ENCODE peak calls at places on chromosomes 11 and 22, in six cellular contexts. One of them, this sample, is unnamed.

GRCh38 chr11:33668468-33668825 is 32.2 kb downstream of the C11orf91 start:
- DNase-seq in NB4: no peak
- DNase-seq in A549: no peak
- DNase-seq in HepG2: no peak
- DNase-seq in K562: no peak
- DNase-seq in GM12878: no peak
- DNase-seq in this sample: no peak

GRCh38 chr22:31973739-31974138 is 29.4 kb downstream of the YWHAH start:
- DNase-seq in NB4: no peak
- DNase-seq in A549: no peak
- DNase-seq in HepG2: no peak
- DNase-seq in K562: no peak
- DNase-seq in GM12878: no peak
- DNase-seq in this sample: no peak

GRCh38 chr11:57742087-57742452 is 779 bp downstream of the SELENOH start:
- DNase-seq in NB4: peak; percentile 57
- DNase-seq in A549: no peak
- DNase-seq in HepG2: no peak
- DNase-seq in K562: no peak
- DNase-seq in GM12878: no peak
- DNase-seq in this sample: no peak

GRCh38 chr11:102843474-102843873 is at the start of gene MMP3:
- DNase-seq in NB4: no peak
- DNase-seq in A549: no peak
- DNase-seq in HepG2: no peak
- DNase-seq in K562: no peak
- DNase-seq in GM12878: no peak
- DNase-seq in this sample: no peak

GRCh38 chr11:118792642-118793124 is 1.7 kb upstream of the DDX6 start:
- DNase-seq in NB4: peak; percentile 98
- DNase-seq in A549: peak; percentile 86
- DNase-seq in HepG2: peak; percentile 92
- DNase-seq in K562: peak; percentile 92
- DNase-seq in GM12878: peak; percentile 91
- DNase-seq in this sample: peak; percentile 93

GRCh38 chr11:83007909-83008580 is 63.7 kb downstream of the RAB30 start:
- DNase-seq in NB4: no peak
- DNase-seq in A549: no peak
- DNase-seq in HepG2: peak; percentile 88
- DNase-seq in K562: peak; percentile 91
- DNase-seq in GM12878: no peak
- DNase-seq in this sample: peak; percentile 94

GRCh38 chr22:33579448-33580093 is 340.7 kb downstream of the LARGE1 start:
- DNase-seq in NB4: peak; percentile 60
- DNase-seq in A549: peak; percentile 41
- DNase-seq in HepG2: peak; percentile 81
- DNase-seq in K562: peak; percentile 41
- DNase-seq in GM12878: no peak
- DNase-seq in this sample: no peak

GRCh38 chr11:62671272-62671603 is 235 bp upstream of the UQCC3 start:
- DNase-seq in NB4: no peak
- DNase-seq in A549: no peak
- DNase-seq in HepG2: no peak
- DNase-seq in K562: no peak
- DNase-seq in GM12878: no peak
- DNase-seq in this sample: no peak

GRCh38 chr22:36325163-36326031 is 62.4 kb downstream of the MYH9 start:
- DNase-seq in NB4: no peak
- DNase-seq in A549: no peak
- DNase-seq in HepG2: no peak
- DNase-seq in K562: no peak
- DNase-seq in GM12878: no peak
- DNase-seq in this sample: peak; percentile 64

GRCh38 chr11:79393362-79394043 is 47.3 kb downstream of the TENM4 start:
- DNase-seq in NB4: peak; percentile 24
- DNase-seq in A549: no peak
- DNase-seq in HepG2: no peak
- DNase-seq in K562: no peak
- DNase-seq in GM12878: no peak
- DNase-seq in this sample: no peak

GRCh38 chr22:28043269-28043668 is 124.2 kb upstream of the PITPNB start:
- DNase-seq in NB4: no peak
- DNase-seq in A549: no peak
- DNase-seq in HepG2: no peak
- DNase-seq in K562: no peak
- DNase-seq in GM12878: no peak
- DNase-seq in this sample: no peak

GRCh38 chr11:74018331-74019005 is 9.6 kb upstream of the UCP3 start:
- DNase-seq in NB4: peak; percentile 41
- DNase-seq in A549: no peak
- DNase-seq in HepG2: peak; percentile 89
- DNase-seq in K562: no peak
- DNase-seq in GM12878: no peak
- DNase-seq in this sample: no peak

GRCh38 chr11:34302046-34302921 is 55.5 kb downstream of the ABTB2 start:
- DNase-seq in NB4: peak; percentile 90
- DNase-seq in A549: no peak
- DNase-seq in HepG2: no peak
- DNase-seq in K562: no peak
- DNase-seq in GM12878: peak; percentile 45
- DNase-seq in this sample: no peak

GRCh38 chr11:34656062-34656720 is 35.3 kb downstream of the EHF start:
- DNase-seq in NB4: no peak
- DNase-seq in A549: no peak
- DNase-seq in HepG2: peak; percentile 96
- DNase-seq in K562: no peak
- DNase-seq in GM12878: no peak
- DNase-seq in this sample: no peak

GRCh38 chr11:133993107-133993506 is 36.3 kb upstream of the IGSF9B start:
- DNase-seq in NB4: no peak
- DNase-seq in A549: no peak
- DNase-seq in HepG2: no peak
- DNase-seq in K562: no peak
- DNase-seq in GM12878: no peak
- DNase-seq in this sample: no peak

GRCh38 chr22:17775781-17776470 is 1.7 kb upstream of the BID start:
- DNase-seq in NB4: no peak
- DNase-seq in A549: no peak
- DNase-seq in HepG2: no peak
- DNase-seq in K562: no peak
- DNase-seq in GM12878: no peak
- DNase-seq in this sample: no peak

GRCh38 chr11:129190087-129190486 is 2.0 kb downstream of the ARHGAP32 start:
- DNase-seq in NB4: peak; percentile 3
- DNase-seq in A549: peak; percentile 6
- DNase-seq in HepG2: no peak
- DNase-seq in K562: no peak
- DNase-seq in GM12878: no peak
- DNase-seq in this sample: no peak

GRCh38 chr11:10633261-10633660 is 60.3 kb downstream of the IRAG1 start:
- DNase-seq in NB4: no peak
- DNase-seq in A549: no peak
- DNase-seq in HepG2: no peak
- DNase-seq in K562: no peak
- DNase-seq in GM12878: no peak
- DNase-seq in this sample: no peak

GRCh38 chr22:45328822-45329535 is 19.2 kb downstream of the FAM118A start:
- DNase-seq in NB4: no peak
- DNase-seq in A549: no peak
- DNase-seq in HepG2: no peak
- DNase-seq in K562: no peak
- DNase-seq in GM12878: no peak
- DNase-seq in this sample: no peak

GRCh38 chr11:78714539-78714938 is 139.9 kb upstream of the NARS2 start:
- DNase-seq in NB4: no peak
- DNase-seq in A549: no peak
- DNase-seq in HepG2: no peak
- DNase-seq in K562: no peak
- DNase-seq in GM12878: no peak
- DNase-seq in this sample: no peak

GRCh38 chr11:74683941-74684481 is 47.2 kb downstream of the CHRDL2 start:
- DNase-seq in NB4: no peak
- DNase-seq in A549: no peak
- DNase-seq in HepG2: no peak
- DNase-seq in K562: no peak
- DNase-seq in GM12878: no peak
- DNase-seq in this sample: no peak

GRCh38 chr11:33635161-33635560 is 65.5 kb downstream of the C11orf91 start:
- DNase-seq in NB4: no peak
- DNase-seq in A549: no peak
- DNase-seq in HepG2: no peak
- DNase-seq in K562: no peak
- DNase-seq in GM12878: no peak
- DNase-seq in this sample: no peak

GRCh38 chr11:7576671-7577225 is 62.9 kb downstream of the PPFIBP2 start:
- DNase-seq in NB4: no peak
- DNase-seq in A549: no peak
- DNase-seq in HepG2: no peak
- DNase-seq in K562: no peak
- DNase-seq in GM12878: no peak
- DNase-seq in this sample: peak; percentile 41

GRCh38 chr22:28927526-28928089 is 44.2 kb downstream of the ZNRF3 start:
- DNase-seq in NB4: no peak
- DNase-seq in A549: no peak
- DNase-seq in HepG2: no peak
- DNase-seq in K562: peak; percentile 12
- DNase-seq in GM12878: no peak
- DNase-seq in this sample: no peak

GRCh38 chr11:29135504-29135903 is 881.3 kb downstream of the KCNA4 start:
- DNase-seq in NB4: no peak
- DNase-seq in A549: no peak
- DNase-seq in HepG2: no peak
- DNase-seq in K562: no peak
- DNase-seq in GM12878: no peak
- DNase-seq in this sample: no peak

GRCh38 chr22:33111491-33111890 is 53.3 kb upstream of the SYN3 start:
- DNase-seq in NB4: no peak
- DNase-seq in A549: no peak
- DNase-seq in HepG2: no peak
- DNase-seq in K562: no peak
- DNase-seq in GM12878: no peak
- DNase-seq in this sample: no peak

GRCh38 chr11:8745431-8745986 is 62.9 kb downstream of the RPL27A start:
- DNase-seq in NB4: no peak
- DNase-seq in A549: no peak
- DNase-seq in HepG2: no peak
- DNase-seq in K562: no peak
- DNase-seq in GM12878: no peak
- DNase-seq in this sample: no peak

DNA sequence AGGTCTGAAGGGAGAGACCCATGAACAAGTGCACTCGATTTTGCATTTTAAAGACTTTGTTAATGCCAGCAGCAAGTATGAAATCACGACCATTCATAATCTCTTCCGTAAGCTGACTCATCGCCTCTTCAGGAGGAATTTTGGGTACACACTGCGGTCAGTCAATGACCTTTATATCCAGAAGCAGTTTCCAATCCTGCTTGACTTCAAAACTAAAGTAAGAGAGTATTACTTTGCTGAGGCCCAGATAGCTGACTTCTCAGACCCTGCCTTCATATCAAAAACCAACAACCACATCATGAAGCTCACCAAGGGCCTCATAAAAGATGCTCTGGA is 5.9 kb downstream of the SERPIND1 start:
- DNase-seq in NB4: no peak
- DNase-seq in A549: no peak
- DNase-seq in HepG2: no peak
- DNase-seq in K562: no peak
- DNase-seq in GM12878: no peak
- DNase-seq in this sample: peak; percentile 44
- TF ChIP-seq MYC in NB4: no peak
- TF ChIP-seq MYC in A549: no peak
- TF ChIP-seq MYC in HepG2: no peak
- TF ChIP-seq MYC in K562: no peak
- TF ChIP-seq MYC in GM12878: no peak
- TF ChIP-seq MYC in this sample: no peak

GRCh38 chr22:41028841-41029240 is 63.6 kb upstream of the EP300 start:
- DNase-seq in NB4: peak; percentile 78
- DNase-seq in A549: no peak
- DNase-seq in HepG2: peak; percentile 64
- DNase-seq in K562: no peak
- DNase-seq in GM12878: no peak
- DNase-seq in this sample: no peak
- TF ChIP-seq MYC in NB4: no peak
- TF ChIP-seq MYC in A549: no peak
- TF ChIP-seq MYC in HepG2: no peak
- TF ChIP-seq MYC in K562: no peak
- TF ChIP-seq MYC in GM12878: no peak
- TF ChIP-seq MYC in this sample: no peak

GRCh38 chr11:76161261-76161961 is 44.9 kb downstream of the WNT11 start:
- DNase-seq in NB4: no peak
- DNase-seq in A549: no peak
- DNase-seq in HepG2: no peak
- DNase-seq in K562: peak; percentile 86
- DNase-seq in GM12878: no peak
- DNase-seq in this sample: no peak
- TF ChIP-seq MYC in NB4: no peak
- TF ChIP-seq MYC in A549: no peak
- TF ChIP-seq MYC in HepG2: no peak
- TF ChIP-seq MYC in K562: no peak
- TF ChIP-seq MYC in GM12878: no peak
- TF ChIP-seq MYC in this sample: no peak

GRCh38 chr11:121792185-121792584 is 323.8 kb downstream of the BLID start:
- DNase-seq in NB4: no peak
- DNase-seq in A549: no peak
- DNase-seq in HepG2: no peak
- DNase-seq in K562: no peak
- DNase-seq in GM12878: no peak
- DNase-seq in this sample: no peak

GRCh38 chr11:121795206-121795605 is 320.8 kb downstream of the BLID start:
- DNase-seq in NB4: no peak
- DNase-seq in A549: no peak
- DNase-seq in HepG2: no peak
- DNase-seq in K562: no peak
- DNase-seq in GM12878: no peak
- DNase-seq in this sample: no peak

GRCh38 chr11:121790435-121790834 is 325.6 kb downstream of the BLID start:
- DNase-seq in NB4: no peak
- DNase-seq in A549: no peak
- DNase-seq in HepG2: no peak
- DNase-seq in K562: no peak
- DNase-seq in GM12878: no peak
- DNase-seq in this sample: no peak

GRCh38 chr11:121797496-121797895 is 318.5 kb downstream of the BLID start:
- DNase-seq in NB4: no peak
- DNase-seq in A549: no peak
- DNase-seq in HepG2: no peak
- DNase-seq in K562: no peak
- DNase-seq in GM12878: no peak
- DNase-seq in this sample: no peak

DNA sequence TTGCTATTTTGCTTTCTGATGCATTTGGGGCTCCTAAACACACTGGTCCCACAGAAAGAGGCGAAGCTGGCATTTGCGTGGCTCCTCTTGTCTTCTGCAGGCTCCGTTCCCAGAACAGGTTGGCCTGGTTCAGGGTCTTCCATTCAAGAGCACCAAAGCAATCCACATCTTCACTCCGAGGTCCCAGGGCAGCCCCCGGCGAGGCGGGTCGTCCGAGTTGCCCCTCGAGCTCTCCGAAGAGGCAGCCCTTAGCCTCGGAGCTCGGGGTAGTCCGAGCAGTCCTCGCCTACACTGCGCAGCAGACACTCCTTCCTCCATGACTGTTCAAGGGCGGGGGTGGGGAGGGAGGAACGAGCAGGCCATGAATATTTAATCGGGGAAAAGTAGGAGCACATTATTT is 321.3 kb downstream of the BLID start:
- DNase-seq in NB4: no peak
- DNase-seq in A549: no peak
- DNase-seq in HepG2: no peak
- DNase-seq in K562: no peak
- DNase-seq in GM12878: no peak
- DNase-seq in this sample: no peak
- TF ChIP-seq MYC in NB4: no peak
- TF ChIP-seq MYC in A549: no peak
- TF ChIP-seq MYC in HepG2: no peak
- TF ChIP-seq MYC in K562: no peak
- TF ChIP-seq MYC in GM12878: no peak
- TF ChIP-seq MYC in this sample: no peak